ENCODE peak calls at places on chromosomes 3 and 15, in seven cellular contexts. J is psoas muscle, Z is substantia nigra, K is glutamatergic neuron, P is NCI-H82, X is ACHN, U is NCI-H1105. W is an unnamed sample.

GRCh38 chr15:67422296-67422695 is 98.6 kb upstream of the C15orf61 start:
- DNase-seq in J (no peak), Z (no peak), K (no peak), P (no peak), X (no peak), U (no peak), W (no peak)

GRCh38 chr15:29270169-29270955 is 740 bp upstream of the NSMCE3 start:
- DNase-seq in J (no peak), Z (no peak), K (no peak), P (no peak), X (no peak), U (no peak), W (peak; percentile 32)

GRCh38 chr3:29282431-29283296 is 1.8 kb downstream of the RBMS3 start:
- DNase-seq in J (no peak), Z (no peak), K (no peak), P (no peak), X (peak; percentile 61), U (no peak), W (no peak)

GRCh38 chr15:60673918-60674558 is 195.1 kb upstream of the ICE2 start:
- DNase-seq in J (peak; percentile 59), Z (no peak), K (no peak), P (peak; percentile 76), X (peak; percentile 83), U (peak; percentile 58), W (peak; percentile 52)

GRCh38 chr3:377158-377561 is 180.6 kb downstream of the CHL1 start:
- DNase-seq in J (no peak), Z (no peak), K (no peak), P (peak; percentile 38), X (peak; percentile 59), U (peak; percentile 10), W (no peak)

GRCh38 chr15:57376695-57377477 is 581 bp downstream of the CGNL1 start:
- DNase-seq in J (peak; percentile 58), Z (no peak), K (peak; percentile 70), P (peak; percentile 53), X (peak; percentile 20), U (no peak), W (no peak)

GRCh38 chr15:64883997-64884511 is 27.6 kb upstream of the ANKDD1A start:
- DNase-seq in J (peak; percentile 80), Z (peak; percentile 64), K (no peak), P (peak; percentile 30), X (peak; percentile 86), U (peak; percentile 53), W (no peak)

GRCh38 chr15:89096664-89097063 is 8.4 kb downstream of the ABHD2 start:
- DNase-seq in J (no peak), Z (peak; percentile 13), K (no peak), P (no peak), X (no peak), U (no peak), W (no peak)

GRCh38 chr15:25969886-25970285 is 106.8 kb upstream of the ATP10A start:
- DNase-seq in J (no peak), Z (no peak), K (no peak), P (no peak), X (no peak), U (no peak), W (no peak)

GRCh38 chr15:58537033-58537432 is 105.2 kb downstream of the LIPC start:
- DNase-seq in J (no peak), Z (no peak), K (no peak), P (no peak), X (no peak), U (no peak), W (no peak)

GRCh38 chr3:137709011-137709601 is 55.0 kb upstream of the SOX14 start:
- DNase-seq in J (no peak), Z (no peak), K (no peak), P (peak; percentile 78), X (peak; percentile 35), U (no peak), W (no peak)

GRCh38 chr3:64612082-64612860 is 75.5 kb downstream of the ADAMTS9 start:
- DNase-seq in J (no peak), Z (no peak), K (no peak), P (peak; percentile 95), X (no peak), U (no peak), W (no peak)

GRCh38 chr3:111338059-111338698 is 203.8 kb upstream of the CD96 start:
- DNase-seq in J (no peak), Z (peak; percentile 36), K (peak; percentile 72), P (peak; percentile 80), X (peak; percentile 70), U (peak; percentile 42), W (no peak)

GRCh38 chr3:17741621-17742091 is 775 bp downstream of the TBC1D5 start:
- DNase-seq in J (no peak), Z (no peak), K (no peak), P (no peak), X (no peak), U (no peak), W (no peak)

GRCh38 chr15:89936051-89936792 is 23.5 kb upstream of the ARPIN start:
- DNase-seq in J (no peak), Z (no peak), K (no peak), P (no peak), X (no peak), U (no peak), W (no peak)

GRCh38 chr3:173785004-173785403 is 387.5 kb downstream of the NLGN1 start:
- DNase-seq in J (no peak), Z (no peak), K (peak; percentile 23), P (peak; percentile 29), X (peak; percentile 35), U (no peak), W (peak; percentile 6)

GRCh38 chr3:112086857-112087524 is 802 bp downstream of the C3orf52 start:
- DNase-seq in J (no peak), Z (no peak), K (no peak), P (no peak), X (peak; percentile 36), U (no peak), W (peak; percentile 47)

GRCh38 chr15:34362047-34362773 is 4.8 kb downstream of the LPCAT4 start:
- DNase-seq in J (no peak), Z (no peak), K (no peak), P (no peak), X (no peak), U (no peak), W (no peak)

GRCh38 chr3:61936344-61936937 is 375.1 kb downstream of the PTPRG start:
- DNase-seq in J (no peak), Z (no peak), K (peak; percentile 71), P (peak; percentile 62), X (peak; percentile 14), U (no peak), W (no peak)

GRCh38 chr15:42151736-42152135 is 4.7 kb downstream of the PLA2G4F start:
- DNase-seq in J (no peak), Z (no peak), K (no peak), P (peak; percentile 32), X (no peak), U (no peak), W (no peak)

GRCh38 chr3:45906681-45907220 is 20.4 kb downstream of the CCR9 start:
- DNase-seq in J (peak; percentile 64), Z (no peak), K (no peak), P (peak; percentile 11), X (no peak), U (no peak), W (no peak)

GRCh38 chr15:101578443-101578894 is 73.7 kb downstream of the TM2D3 start:
- DNase-seq in J (no peak), Z (peak; percentile 26), K (peak; percentile 57), P (peak; percentile 57), X (no peak), U (no peak), W (peak; percentile 62)

GRCh38 chr15:41557673-41558399 is 1.2 kb upstream of the TYRO3 start:
- DNase-seq in J (peak; percentile 66), Z (peak; percentile 76), K (peak; percentile 81), P (peak; percentile 93), X (peak; percentile 74), U (peak; percentile 61), W (peak; percentile 89)

GRCh38 chr3:9690451-9691450 is 12.9 kb upstream of the CPNE9 start:
- DNase-seq in J (no peak), Z (peak; percentile 33), K (no peak), P (no peak), X (no peak), U (no peak), W (peak; percentile 20)

GRCh38 chr3:56131976-56132590 is 336.2 kb downstream of the ERC2 start:
- DNase-seq in J (no peak), Z (no peak), K (no peak), P (no peak), X (peak; percentile 87), U (no peak), W (peak; percentile 78)

GRCh38 chr3:113275876-113276580 is 64.7 kb downstream of the BOC start:
- DNase-seq in J (peak; percentile 80), Z (peak; percentile 59), K (peak; percentile 47), P (peak; percentile 68), X (no peak), U (no peak), W (no peak)

GRCh38 chr15:68770206-68770605 is 50.5 kb downstream of the ANP32A start:
- DNase-seq in J (no peak), Z (no peak), K (no peak), P (peak; percentile 68), X (no peak), U (no peak), W (no peak)

GRCh38 chr15:65641723-65642475 is 20.2 kb downstream of the SLC24A1 start:
- DNase-seq in J (no peak), Z (no peak), K (peak; percentile 44), P (peak; percentile 95), X (no peak), U (no peak), W (no peak)

GRCh38 chr3:44685128-44685800 is 27.2 kb upstream of the ZNF502 start:
- DNase-seq in J (peak; percentile 82), Z (peak; percentile 44), K (peak; percentile 82), P (peak; percentile 88), X (no peak), U (peak; percentile 74), W (peak; percentile 67)

GRCh38 chr3:27960133-27960532 is 238.0 kb upstream of the EOMES start:
- DNase-seq in J (no peak), Z (no peak), K (no peak), P (no peak), X (no peak), U (no peak), W (peak; percentile 11)

GRCh38 chr15:82298520-82298919 is 35.9 kb downstream of the SAXO2 start:
- DNase-seq in J (no peak), Z (no peak), K (no peak), P (no peak), X (no peak), U (no peak), W (peak; percentile 43)